ENCODE peak calls at places on chromosomes 3 and 15, in six cellular contexts. O is neuronal stem cell, U is mesendoderm, D is IMR-90, H is trophoblast cell, P is H1. N is an unnamed sample.
A peak's percentile ranks its signal among the peaks of the same experiment; 100 is the strongest.

GRCh38 chr3:150220791-150221190 is 187.3 kb upstream of the TSC22D2 start:
- DNase-seq in O (peak; percentile 18), U (peak; percentile 61), D (no peak), H (no peak), P (no peak), N (peak; percentile 10)

GRCh38 chr3:142888484-142889262 is at the start of gene PCOLCE2:
- DNase-seq in O (peak; percentile 49), U (peak; percentile 75), D (no peak), H (peak; percentile 25), P (peak; percentile 86), N (peak; percentile 9)

GRCh38 chr3:58167431-58168351 is 43.1 kb downstream of the DNASE1L3 start:
- DNase-seq in O (no peak), U (peak; percentile 76), D (peak; percentile 65), H (peak; percentile 49), P (peak; percentile 92), N (peak; percentile 67)

GRCh38 chr3:55624238-55624637 is 137.1 kb upstream of the WNT5A start:
- DNase-seq in O (no peak), U (no peak), D (peak; percentile 61), H (peak; percentile 51), P (no peak), N (peak; percentile 45)

GRCh38 chr15:89356634-89357298 is 22.1 kb upstream of the POLG start:
- DNase-seq in O (no peak), U (no peak), D (no peak), H (no peak), P (no peak), N (no peak)

GRCh38 chr3:147775816-147776530 is 366.8 kb downstream of the ZIC1 start:
- DNase-seq in O (no peak), U (no peak), D (no peak), H (no peak), P (no peak), N (no peak)

GRCh38 chr15:28975766-28976179 is 90.0 kb downstream of the APBA2 start:
- DNase-seq in O (no peak), U (peak; percentile 69), D (peak; percentile 55), H (peak; percentile 22), P (peak; percentile 72), N (peak; percentile 64)

GRCh38 chr15:57697588-57697987 is 8.9 kb upstream of the POLR2M start:
- DNase-seq in O (no peak), U (no peak), D (peak; percentile 19), H (no peak), P (no peak), N (peak; percentile 17)

GRCh38 chr3:42601898-42602581 is 1.6 kb downstream of the NKTR start:
- DNase-seq in O (no peak), U (peak; percentile 38), D (peak; percentile 22), H (no peak), P (no peak), N (peak; percentile 47)

GRCh38 chr15:41904487-41905359 is 10.9 kb upstream of the SPTBN5 start:
- DNase-seq in O (peak; percentile 69), U (peak; percentile 77), D (peak; percentile 65), H (peak; percentile 46), P (peak; percentile 87), N (peak; percentile 73)

GRCh38 chr3:34483290-34483887 is 685.0 kb downstream of the PDCD6IP start:
- DNase-seq in O (no peak), U (no peak), D (no peak), H (no peak), P (no peak), N (no peak)

GRCh38 chr15:85583404-85584390 is 203.3 kb downstream of the AKAP13 start:
- DNase-seq in O (peak; percentile 21), U (no peak), D (peak; percentile 68), H (peak; percentile 84), P (no peak), N (peak; percentile 75)

GRCh38 chr3:153144779-153145178 is 17.2 kb upstream of the RAP2B start:
- DNase-seq in O (no peak), U (no peak), D (peak; percentile 62), H (no peak), P (no peak), N (peak; percentile 48)

GRCh38 chr3:107211608-107212007 is 165.6 kb upstream of the CCDC54 start:
- DNase-seq in O (no peak), U (no peak), D (no peak), H (no peak), P (no peak), N (peak; percentile 16)

GRCh38 chr3:100041328-100041749 is 73.0 kb downstream of the FILIP1L start:
- DNase-seq in O (no peak), U (peak; percentile 58), D (peak; percentile 91), H (no peak), P (no peak), N (peak; percentile 87)

GRCh38 chr15:99476413-99477222 is 89.2 kb upstream of the MEF2A start:
- DNase-seq in O (no peak), U (no peak), D (peak; percentile 100), H (peak; percentile 66), P (no peak), N (peak; percentile 96)

GRCh38 chr15:50810128-50810527 is 44.6 kb upstream of the SPPL2A start:
- DNase-seq in O (no peak), U (no peak), D (no peak), H (no peak), P (no peak), N (no peak)

GRCh38 chr15:98649621-98649995 is 1.3 kb downstream of the IGF1R start:
- DNase-seq in O (no peak), U (no peak), D (no peak), H (peak; percentile 7), P (no peak), N (peak; percentile 67)

GRCh38 chr3:187211532-187212274 is 14.4 kb downstream of the RTP1 start:
- DNase-seq in O (no peak), U (no peak), D (peak; percentile 38), H (no peak), P (no peak), N (no peak)

GRCh38 chr3:18445421-18446066 is 20.4 kb upstream of the SATB1 start:
- DNase-seq in O (no peak), U (peak; percentile 32), D (no peak), H (no peak), P (no peak), N (no peak)

GRCh38 chr3:18446067-18446793 is 21.1 kb upstream of the SATB1 start:
- DNase-seq in O (no peak), U (peak; percentile 43), D (no peak), H (no peak), P (no peak), N (no peak)

GRCh38 chr3:18442743-18443669 is 17.9 kb upstream of the SATB1 start:
- DNase-seq in O (no peak), U (peak; percentile 51), D (no peak), H (no peak), P (no peak), N (no peak)

GRCh38 chr3:18444597-18445420 is 19.7 kb upstream of the SATB1 start:
- DNase-seq in O (peak; percentile 77), U (peak; percentile 84), D (peak; percentile 40), H (peak; percentile 50), P (peak; percentile 79), N (peak; percentile 62)

GRCh38 chr3:18443670-18444596 is 18.8 kb upstream of the SATB1 start:
- DNase-seq in O (no peak), U (peak; percentile 72), D (no peak), H (no peak), P (peak; percentile 73), N (no peak)
- H3K9ac ChIP-seq in O (peak overlapping the region; percentile 44), U (peak overlapping the region; percentile 64), D (no peak overlapping the region), H (no peak overlapping the region), P (peak overlapping the region; percentile 51), N (peak overlapping the region; percentile 32)

GRCh38 chr3:112634786-112635541 is 6.0 kb downstream of the CCDC80 start:
- DNase-seq in O (no peak), U (no peak), D (peak; percentile 33), H (no peak), P (no peak), N (peak; percentile 56)

GRCh38 chr3:112637700-112638099 is 3.2 kb downstream of the CCDC80 start:
- DNase-seq in O (no peak), U (no peak), D (no peak), H (no peak), P (no peak), N (no peak)

GRCh38 chr3:112633757-112634156 is 7.2 kb downstream of the CCDC80 start:
- DNase-seq in O (no peak), U (no peak), D (no peak), H (no peak), P (no peak), N (no peak)

GRCh38 chr3:112633191-112633590 is 7.8 kb downstream of the CCDC80 start:
- DNase-seq in O (no peak), U (no peak), D (no peak), H (no peak), P (peak; percentile 43), N (no peak)

GRCh38 chr3:112635674-112636073 is 5.3 kb downstream of the CCDC80 start:
- DNase-seq in O (no peak), U (no peak), D (peak; percentile 97), H (no peak), P (no peak), N (peak; percentile 94)
- H3K4me3 ChIP-seq in O (no peak overlapping the region), U (no peak overlapping the region), D (peak overlapping the region; percentile 62), H (no peak overlapping the region), P (no peak overlapping the region), N (no peak overlapping the region)

GRCh38 chr3:37953226-37953625 is 37.4 kb upstream of the VILL start:
- DNase-seq in O (no peak), U (no peak), D (no peak), H (no peak), P (no peak), N (no peak)

GRCh38 chr3:37952564-37952963 is 38.0 kb upstream of the VILL start:
- DNase-seq in O (no peak), U (no peak), D (peak; percentile 76), H (no peak), P (no peak), N (peak; percentile 68)

GRCh38 chr3:37945803-37946530 is 44.6 kb upstream of the VILL start:
- DNase-seq in O (no peak), U (peak; percentile 69), D (peak; percentile 67), H (peak; percentile 85), P (peak; percentile 42), N (peak; percentile 82)

GRCh38 chr3:37946531-37946889 is 44.1 kb upstream of the VILL start:
- DNase-seq in O (no peak), U (no peak), D (no peak), H (no peak), P (no peak), N (no peak)

GRCh38 chr3:37949866-37950265 is 40.7 kb upstream of the VILL start:
- DNase-seq in O (no peak), U (no peak), D (peak; percentile 63), H (no peak), P (peak; percentile 41), N (peak; percentile 65)
- H2BK5ac ChIP-seq in O (no peak overlapping the region), U (no peak overlapping the region), D (no peak overlapping the region), H (no peak overlapping the region), P (no peak overlapping the region), N (no peak overlapping the region)

GRCh38 chr15:63984331-63984730 is 62.0 kb downstream of the DAPK2 start:
- DNase-seq in O (no peak), U (no peak), D (no peak), H (no peak), P (no peak), N (no peak)

GRCh38 chr15:63987979-63988378 is 58.3 kb downstream of the DAPK2 start:
- DNase-seq in O (no peak), U (no peak), D (no peak), H (no peak), P (no peak), N (no peak)

GRCh38 chr15:63985221-63986184 is 60.8 kb downstream of the DAPK2 start:
- DNase-seq in O (no peak), U (no peak), D (peak; percentile 12), H (no peak), P (no peak), N (no peak)

GRCh38 chr15:63986751-63987341 is 59.4 kb downstream of the DAPK2 start:
- DNase-seq in O (no peak), U (no peak), D (no peak), H (no peak), P (no peak), N (no peak)

GRCh38 chr15:63986185-63986680 is 60.1 kb downstream of the DAPK2 start:
- DNase-seq in O (no peak), U (no peak), D (no peak), H (no peak), P (no peak), N (no peak)
- H3K9ac ChIP-seq in O (no peak overlapping the region), U (no peak overlapping the region), D (no peak overlapping the region), H (no peak overlapping the region), P (no peak overlapping the region), N (peak overlapping the region; percentile 20)

N was measured in mesenchymal stem cell.